ENCODE peak calls at places on chromosomes 16 and 17, in seven cellular contexts. X, Z, A, W, K, D and H are unnamed samples.

GRCh38 chr17:74123350-74123749 is 80.1 kb upstream of the RPL38 start:
- DNase-seq in X (no peak), Z (no peak), A (no peak), W (no peak), K (peak), D (peak), H (no peak)

GRCh38 chr16:22323173-22323997 is 26.2 kb downstream of the POLR3E start:
- DNase-seq in X (no peak), Z (no peak), A (no peak), W (no peak), K (no peak), D (no peak), H (no peak)

GRCh38 chr17:21209511-21210175 is 4.3 kb downstream of the TMEM11 start:
- DNase-seq in X (no peak), Z (no peak), A (no peak), W (no peak), K (no peak), D (peak), H (no peak)

GRCh38 chr17:77356109-77356689 is 215.4 kb downstream of the SEC14L1 start:
- DNase-seq in X (no peak), Z (no peak), A (no peak), W (no peak), K (no peak), D (peak), H (no peak)

GRCh38 chr17:56203430-56203829 is 50.2 kb downstream of the ANKFN1 start:
- DNase-seq in X (no peak), Z (no peak), A (no peak), W (no peak), K (no peak), D (peak), H (no peak)

GRCh38 chr17:33873218-33873617 is 381.9 kb upstream of the CCL2 start:
- DNase-seq in X (no peak), Z (no peak), A (no peak), W (no peak), K (no peak), D (no peak), H (no peak)

GRCh38 chr16:25048146-25048618 is 33.0 kb upstream of the ARHGAP17 start:
- DNase-seq in X (no peak), Z (no peak), A (no peak), W (no peak), K (no peak), D (no peak), H (no peak)

GRCh38 chr17:50168319-50168718 is 2.5 kb downstream of the SGCA start:
- DNase-seq in X (no peak), Z (no peak), A (no peak), W (no peak), K (no peak), D (no peak), H (no peak)

GRCh38 chr17:57986841-57987581 is 1.0 kb downstream of the VEZF1 start:
- DNase-seq in X (peak), Z (no peak), A (no peak), W (no peak), K (peak), D (peak), H (peak)

GRCh38 chr16:67150058-67150832 is 553 bp downstream of the B3GNT9 start:
- DNase-seq in X (no peak), Z (no peak), A (no peak), W (no peak), K (no peak), D (peak), H (no peak)

GRCh38 chr16:83701494-83701893 is 106.3 kb upstream of the HSBP1 start:
- DNase-seq in X (no peak), Z (no peak), A (no peak), W (no peak), K (peak), D (peak), H (peak)

GRCh38 chr17:70365098-70365583 is 195.8 kb downstream of the KCNJ2 start:
- DNase-seq in X (no peak), Z (no peak), A (no peak), W (peak), K (no peak), D (no peak), H (no peak)

GRCh38 chr17:43442711-43443110 is 41.1 kb upstream of the DHX8 start:
- DNase-seq in X (no peak), Z (no peak), A (no peak), W (no peak), K (no peak), D (peak), H (no peak)

GRCh38 chr16:84955427-84955826 is 55.9 kb downstream of the ZDHHC7 start:
- DNase-seq in X (no peak), Z (no peak), A (no peak), W (no peak), K (no peak), D (no peak), H (no peak)

GRCh38 chr17:77420804-77421634 is 280.2 kb downstream of the SEC14L1 start:
- DNase-seq in X (peak), Z (no peak), A (peak), W (peak), K (no peak), D (peak), H (no peak)

GRCh38 chr16:66408181-66409048 is 18.7 kb upstream of the BEAN1 start:
- DNase-seq in X (no peak), Z (no peak), A (no peak), W (no peak), K (no peak), D (peak), H (peak)

GRCh38 chr16:64864232-64864803 is 257.5 kb downstream of the CDH11 start:
- DNase-seq in X (no peak), Z (no peak), A (no peak), W (peak), K (no peak), D (peak), H (peak)

GRCh38 chr16:88769617-88770458 is 15.2 kb downstream of the PIEZO1 start:
- DNase-seq in X (no peak), Z (no peak), A (no peak), W (no peak), K (no peak), D (no peak), H (no peak)

GRCh38 chr17:56604691-56605090 is 11.2 kb downstream of the NOG start:
- DNase-seq in X (no peak), Z (no peak), A (no peak), W (no peak), K (no peak), D (no peak), H (no peak)

GRCh38 chr16:82195917-82196494 is 26.0 kb upstream of the MPHOSPH6 start:
- DNase-seq in X (no peak), Z (no peak), A (no peak), W (no peak), K (no peak), D (no peak), H (no peak)

GRCh38 chr17:44059101-44059892 is 7.2 kb downstream of the LSM12 start:
- DNase-seq in X (no peak), Z (no peak), A (no peak), W (no peak), K (no peak), D (no peak), H (no peak)

GRCh38 chr16:69108069-69108904 is 2.8 kb downstream of the HAS3 start:
- DNase-seq in X (no peak), Z (no peak), A (no peak), W (no peak), K (no peak), D (no peak), H (no peak)

GRCh38 chr17:19378416-19379293 is at the start of gene MAPK7:
- DNase-seq in X (no peak), Z (no peak), A (peak), W (no peak), K (no peak), D (no peak), H (no peak)

GRCh38 chr16:11029948-11030347 is 85.6 kb downstream of the CLEC16A start:
- DNase-seq in X (no peak), Z (no peak), A (no peak), W (no peak), K (no peak), D (peak), H (no peak)

GRCh38 chr17:45646288-45646988 is 137.7 kb upstream of the CRHR1 start:
- DNase-seq in X (no peak), Z (no peak), A (no peak), W (no peak), K (no peak), D (no peak), H (no peak)

GRCh38 chr17:70913086-70913485 is 743.8 kb downstream of the KCNJ2 start:
- DNase-seq in X (no peak), Z (no peak), A (no peak), W (no peak), K (no peak), D (no peak), H (no peak)

GRCh38 chr17:61833536-61834203 is 29.7 kb downstream of the BRIP1 start:
- DNase-seq in X (no peak), Z (no peak), A (no peak), W (peak), K (no peak), D (peak), H (no peak)

GRCh38 chr17:48544356-48545021 is 420 bp downstream of the HOXB2 start:
- DNase-seq in X (no peak), Z (no peak), A (peak), W (peak), K (no peak), D (peak), H (no peak)